ENCODE peak calls at places on chromosomes 13 and 19, in six cellular contexts. One of them, this sample, is unnamed. For H3K36me3, the result is how much of the 10 kb centered on the place peaks cover.

GRCh38 chr13:45321230-45321629 is 19.8 kb downstream of the TPT1 start:
- DNase-seq in fibroblast of lung: no peak
- DNase-seq in keratinocyte: no peak
- DNase-seq in IMR-90: no peak
- DNase-seq in PC-3: no peak
- DNase-seq in HepG2: no peak
- DNase-seq in this sample: no peak

GRCh38 chr19:51064534-51065220 is at the start of gene KLK13:
- DNase-seq in fibroblast of lung: no peak
- DNase-seq in keratinocyte: no peak
- DNase-seq in IMR-90: no peak
- DNase-seq in PC-3: no peak
- DNase-seq in HepG2: no peak
- DNase-seq in this sample: peak

GRCh38 chr19:35170359-35171061 is 16.0 kb downstream of the FXYD5 start:
- DNase-seq in fibroblast of lung: no peak
- DNase-seq in keratinocyte: no peak
- DNase-seq in IMR-90: no peak
- DNase-seq in PC-3: no peak
- DNase-seq in HepG2: no peak
- DNase-seq in this sample: no peak

GRCh38 chr19:1853295-1854031 is 5.2 kb upstream of the REXO1 start:
- DNase-seq in fibroblast of lung: peak
- DNase-seq in keratinocyte: no peak
- DNase-seq in IMR-90: peak
- DNase-seq in PC-3: peak
- DNase-seq in HepG2: peak
- DNase-seq in this sample: peak

GRCh38 chr19:36577271-36577996 is 4.3 kb upstream of the ZNF529 start:
- DNase-seq in fibroblast of lung: peak
- DNase-seq in keratinocyte: no peak
- DNase-seq in IMR-90: no peak
- DNase-seq in PC-3: no peak
- DNase-seq in HepG2: no peak
- DNase-seq in this sample: no peak

GRCh38 chr13:102839462-102839861 is 6.4 kb upstream of the ERCC5 start:
- DNase-seq in fibroblast of lung: peak
- DNase-seq in keratinocyte: no peak
- DNase-seq in IMR-90: peak
- DNase-seq in PC-3: no peak
- DNase-seq in HepG2: no peak
- DNase-seq in this sample: no peak

GRCh38 chr13:76980075-76980718 is 11.7 kb upstream of the CLN5 start:
- DNase-seq in fibroblast of lung: peak
- DNase-seq in keratinocyte: no peak
- DNase-seq in IMR-90: peak
- DNase-seq in PC-3: peak
- DNase-seq in HepG2: peak
- DNase-seq in this sample: peak

GRCh38 chr13:110298566-110299321 is 8.2 kb downstream of the COL4A1 start:
- DNase-seq in fibroblast of lung: no peak
- DNase-seq in keratinocyte: no peak
- DNase-seq in IMR-90: no peak
- DNase-seq in PC-3: no peak
- DNase-seq in HepG2: no peak
- DNase-seq in this sample: no peak

GRCh38 chr13:105069106-105069505 is 1466.4 kb downstream of the EFNB2 start:
- DNase-seq in fibroblast of lung: no peak
- DNase-seq in keratinocyte: no peak
- DNase-seq in IMR-90: peak
- DNase-seq in PC-3: no peak
- DNase-seq in HepG2: no peak
- DNase-seq in this sample: no peak

GRCh38 chr13:24076124-24076523 is 84.4 kb upstream of the SPATA13 start:
- DNase-seq in fibroblast of lung: no peak
- DNase-seq in keratinocyte: no peak
- DNase-seq in IMR-90: no peak
- DNase-seq in PC-3: peak
- DNase-seq in HepG2: peak
- DNase-seq in this sample: peak

GRCh38 chr13:96822900-96823299 is 171.4 kb downstream of the OXGR1 start:
- DNase-seq in fibroblast of lung: peak
- DNase-seq in keratinocyte: no peak
- DNase-seq in IMR-90: no peak
- DNase-seq in PC-3: peak
- DNase-seq in HepG2: peak
- DNase-seq in this sample: peak

GRCh38 chr19:16019691-16020448 is 56.4 kb upstream of the TPM4 start:
- DNase-seq in fibroblast of lung: no peak
- DNase-seq in keratinocyte: no peak
- DNase-seq in IMR-90: no peak
- DNase-seq in PC-3: no peak
- DNase-seq in HepG2: no peak
- DNase-seq in this sample: no peak

GRCh38 chr19:31249217-31249616 is 100.0 kb downstream of the TSHZ3 start:
- DNase-seq in fibroblast of lung: no peak
- DNase-seq in keratinocyte: no peak
- DNase-seq in IMR-90: no peak
- DNase-seq in PC-3: no peak
- DNase-seq in HepG2: no peak
- DNase-seq in this sample: no peak

GRCh38 chr13:65959305-65959704 is 1270.8 kb downstream of the PCDH9 start:
- DNase-seq in fibroblast of lung: peak
- DNase-seq in keratinocyte: no peak
- DNase-seq in IMR-90: peak
- DNase-seq in PC-3: peak
- DNase-seq in HepG2: no peak
- DNase-seq in this sample: no peak

GRCh38 chr13:36130542-36131214 is 504 bp downstream of the DCLK1 start:
- DNase-seq in fibroblast of lung: no peak
- DNase-seq in keratinocyte: no peak
- DNase-seq in IMR-90: no peak
- DNase-seq in PC-3: no peak
- DNase-seq in HepG2: no peak
- DNase-seq in this sample: peak

GRCh38 chr19:43789029-43789428 is 8.3 kb upstream of the KCNN4 start:
- DNase-seq in fibroblast of lung: peak
- DNase-seq in keratinocyte: no peak
- DNase-seq in IMR-90: peak
- DNase-seq in PC-3: peak
- DNase-seq in HepG2: no peak
- DNase-seq in this sample: peak

GRCh38 chr13:62483774-62484173 is 1068.1 kb upstream of the PCDH20 start:
- DNase-seq in fibroblast of lung: peak
- DNase-seq in keratinocyte: no peak
- DNase-seq in IMR-90: peak
- DNase-seq in PC-3: no peak
- DNase-seq in HepG2: no peak
- DNase-seq in this sample: no peak

GRCh38 chr13:29901714-29902631 is 51.6 kb upstream of the UBL3 start:
- DNase-seq in fibroblast of lung: peak
- DNase-seq in keratinocyte: no peak
- DNase-seq in IMR-90: peak
- DNase-seq in PC-3: peak
- DNase-seq in HepG2: no peak
- DNase-seq in this sample: peak

GRCh38 chr19:51002542-51003311 is 1.3 kb upstream of the KLK8 start:
- DNase-seq in fibroblast of lung: no peak
- DNase-seq in keratinocyte: no peak
- DNase-seq in IMR-90: no peak
- DNase-seq in PC-3: peak
- DNase-seq in HepG2: no peak
- DNase-seq in this sample: peak

GRCh38 chr13:107006646-107007045 is 438.7 kb upstream of the ARGLU1 start:
- DNase-seq in fibroblast of lung: peak
- DNase-seq in keratinocyte: no peak
- DNase-seq in IMR-90: peak
- DNase-seq in PC-3: no peak
- DNase-seq in HepG2: no peak
- DNase-seq in this sample: no peak
- H3K4me3 ChIP-seq in fibroblast of lung: no peak
- H3K4me3 ChIP-seq in keratinocyte: no peak
- H3K4me3 ChIP-seq in IMR-90: no peak
- H3K4me3 ChIP-seq in PC-3: no peak
- H3K4me3 ChIP-seq in HepG2: no peak
- H3K4me3 ChIP-seq in this sample: no peak

DNA sequence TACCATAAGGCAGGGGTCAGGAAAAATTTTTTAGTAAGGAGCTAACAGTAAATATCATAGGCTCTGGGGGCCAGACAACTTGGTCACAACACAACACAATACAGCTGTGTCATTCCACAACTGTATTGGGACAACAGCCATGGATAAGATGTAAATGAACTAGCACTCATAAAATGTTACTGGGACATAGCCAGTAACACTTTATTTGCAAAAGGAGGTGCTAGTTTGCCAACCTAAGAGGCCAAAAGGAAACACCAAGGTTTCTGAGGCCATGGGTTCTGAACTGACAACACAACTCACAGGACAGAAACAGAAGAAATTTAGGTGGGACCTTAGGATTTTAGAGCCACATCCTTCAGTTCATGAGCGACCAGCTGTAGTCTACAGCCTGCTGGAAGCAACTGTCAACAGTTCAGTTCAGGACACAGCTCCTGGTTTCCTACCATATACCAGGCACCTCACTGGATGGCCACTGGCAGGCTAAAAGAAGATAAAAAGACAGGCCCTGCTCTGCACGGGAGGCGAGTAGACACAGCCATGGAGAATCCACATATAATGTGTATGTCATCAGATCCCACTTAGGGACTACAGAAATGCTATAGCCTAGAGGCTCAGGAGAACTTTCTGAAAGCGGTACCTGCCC is 23.9 kb downstream of the DZIP1 start:
- DNase-seq in fibroblast of lung: no peak
- DNase-seq in keratinocyte: no peak
- DNase-seq in IMR-90: no peak
- DNase-seq in PC-3: no peak
- DNase-seq in HepG2: no peak
- DNase-seq in this sample: no peak
- H3K36me3 ChIP-seq in fibroblast of lung: under half
- H3K36me3 ChIP-seq in keratinocyte: under half
- H3K36me3 ChIP-seq in IMR-90: half or more
- H3K36me3 ChIP-seq in PC-3: under half
- H3K36me3 ChIP-seq in HepG2: half or more
- H3K36me3 ChIP-seq in this sample: under half

GRCh38 chr13:21338156-21338555 is 120.9 kb downstream of the ZDHHC20 start:
- DNase-seq in fibroblast of lung: no peak
- DNase-seq in keratinocyte: no peak
- DNase-seq in IMR-90: no peak
- DNase-seq in PC-3: peak
- DNase-seq in HepG2: peak
- DNase-seq in this sample: no peak
- H3K4me2 ChIP-seq in fibroblast of lung: no peak
- H3K4me2 ChIP-seq in keratinocyte: no peak
- H3K4me2 ChIP-seq in IMR-90: no peak
- H3K4me2 ChIP-seq in PC-3: no peak
- H3K4me2 ChIP-seq in HepG2: no peak
- H3K4me2 ChIP-seq in this sample: no peak

GRCh38 chr13:20704459-20705069 is 1.1 kb downstream of the IL17D start:
- DNase-seq in fibroblast of lung: no peak
- DNase-seq in keratinocyte: no peak
- DNase-seq in IMR-90: no peak
- DNase-seq in PC-3: no peak
- DNase-seq in HepG2: no peak
- DNase-seq in this sample: no peak
- H3K4me3 ChIP-seq in fibroblast of lung: no peak
- H3K4me3 ChIP-seq in keratinocyte: no peak
- H3K4me3 ChIP-seq in IMR-90: peak
- H3K4me3 ChIP-seq in PC-3: peak
- H3K4me3 ChIP-seq in HepG2: peak
- H3K4me3 ChIP-seq in this sample: no peak

DNA sequence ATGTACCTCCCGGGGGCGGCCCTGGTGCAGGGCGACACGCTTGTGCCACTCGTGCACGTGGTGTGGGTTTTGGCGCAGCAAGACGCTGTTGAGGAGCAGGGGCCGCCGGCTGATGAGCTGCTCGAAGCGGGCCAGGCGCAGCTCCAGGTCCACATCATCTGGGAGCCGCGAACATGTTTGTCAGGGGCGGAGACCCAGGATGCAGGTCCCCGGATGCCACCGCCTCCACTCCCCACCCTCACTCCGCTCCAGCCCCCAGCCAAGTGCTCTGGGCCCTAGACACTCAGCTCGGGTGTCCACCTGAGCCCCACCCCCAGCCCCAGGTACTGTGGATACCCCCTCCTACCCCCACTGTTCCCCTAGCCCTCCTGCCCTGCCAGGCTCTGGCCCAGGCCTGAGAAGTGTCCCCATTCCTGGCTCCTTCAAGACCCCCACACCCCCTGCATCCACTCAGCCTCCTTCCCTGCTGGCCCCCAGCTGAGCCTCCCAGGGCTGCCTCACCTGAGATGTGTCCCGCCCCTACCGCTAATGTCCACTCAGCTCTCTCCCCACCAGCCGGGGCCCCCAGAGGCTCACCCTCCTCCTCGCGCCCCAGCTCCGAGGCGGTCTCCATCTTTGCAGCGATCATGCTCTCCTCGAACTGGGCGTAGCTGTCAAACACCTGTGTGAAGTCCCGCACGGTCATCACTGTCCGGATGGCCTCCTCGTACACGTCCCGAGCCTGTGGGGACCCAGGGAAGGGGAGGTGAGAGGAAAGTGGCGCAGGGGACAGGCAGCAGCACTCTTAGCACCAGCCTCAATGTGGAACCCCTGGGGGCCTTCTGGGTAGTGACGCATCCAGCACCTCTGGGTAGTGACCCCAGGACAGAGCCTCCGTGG is 5.4 kb downstream of the XAB2 start:
- DNase-seq in fibroblast of lung: no peak
- DNase-seq in keratinocyte: no peak
- DNase-seq in IMR-90: no peak
- DNase-seq in PC-3: no peak
- DNase-seq in HepG2: no peak
- DNase-seq in this sample: no peak
- H3K36me3 ChIP-seq in fibroblast of lung: under half
- H3K36me3 ChIP-seq in keratinocyte: under half
- H3K36me3 ChIP-seq in IMR-90: under half
- H3K36me3 ChIP-seq in PC-3: under half
- H3K36me3 ChIP-seq in HepG2: half or more
- H3K36me3 ChIP-seq in this sample: under half